ENCODE peak calls at places on chromosomes 2 and 18, in nine cellular contexts. F is heart right ventricle; H is HCT116; W is A549; Z is CD8-positive, alpha-beta T cell; R is cardiac muscle cell; V is trophoblast cell; K is naive thymus-derived CD4-positive, alpha-beta T cell; I is left lung. N is an unnamed sample.
A peak's percentile ranks its signal among the peaks of the same experiment; 100 is the strongest.

GRCh38 chr2:61707984-61708852 is 145.6 kb downstream of the FAM161A start:
- DNase-seq in W (peak; percentile 79), Z (no peak), K (no peak), V (peak; percentile 31), I (no peak), H (no peak), R (peak; percentile 3), F (no peak), N (peak; percentile 61)

GRCh38 chr2:202508686-202509085 is 126.1 kb upstream of the FAM117B start:
- DNase-seq in I (no peak), W (no peak), Z (no peak), H (no peak), R (no peak), F (no peak), V (peak; percentile 42), K (no peak), N (no peak)

GRCh38 chr18:22040527-22040926 is 128.9 kb upstream of the GATA6 start:
- DNase-seq in Z (no peak), W (no peak), I (no peak), H (no peak), K (no peak), F (no peak), V (no peak), R (no peak), N (no peak)

GRCh38 chr18:53467756-53468155 is 756.7 kb downstream of the MBD2 start:
- DNase-seq in F (no peak), H (no peak), K (no peak), W (no peak), V (no peak), Z (no peak), R (no peak), I (no peak), N (no peak)

GRCh38 chr2:14297340-14297739 is 335.2 kb upstream of the LRATD1 start:
- DNase-seq in R (no peak), V (peak; percentile 96), W (no peak), K (no peak), H (no peak), Z (no peak), F (no peak), I (no peak), N (peak; percentile 97)

GRCh38 chr2:234102112-234102511 is 51.6 kb downstream of the SPP2 start:
- DNase-seq in V (peak; percentile 13), Z (no peak), I (no peak), R (no peak), K (no peak), W (peak; percentile 18), F (no peak), H (peak; percentile 46), N (peak; percentile 48)

GRCh38 chr2:154554046-154554445 is 144.4 kb upstream of the KCNJ3 start:
- DNase-seq in I (no peak), H (no peak), W (no peak), Z (no peak), V (no peak), R (no peak), F (no peak), K (no peak), N (no peak)

GRCh38 chr2:222651721-222652420 is 4.0 kb downstream of the FARSB start:
- DNase-seq in K (no peak), R (no peak), W (no peak), I (no peak), F (no peak), H (no peak), V (no peak), Z (no peak), N (no peak)

GRCh38 chr18:26307161-26307773 is 81.0 kb downstream of the TAF4B start:
- DNase-seq in H (peak; percentile 15), I (no peak), F (peak; percentile 8), V (peak; percentile 70), W (peak; percentile 68), K (no peak), Z (no peak), R (peak; percentile 78), N (no peak)

GRCh38 chr18:37484893-37485834 is 80.4 kb downstream of the CELF4 start:
- DNase-seq in I (no peak), W (peak; percentile 47), V (peak; percentile 35), H (peak; percentile 8), Z (no peak), K (peak; percentile 37), R (peak; percentile 73), F (no peak), N (no peak)

GRCh38 chr2:96072746-96073145 is 38.0 kb upstream of the GPAT2 start:
- DNase-seq in R (no peak), F (no peak), K (no peak), V (peak; percentile 93), W (no peak), H (no peak), I (no peak), Z (no peak), N (no peak)

GRCh38 chr18:63454497-63454896 is 22.3 kb upstream of the SERPINB5 start:
- DNase-seq in W (peak; percentile 49), H (no peak), R (no peak), F (no peak), V (no peak), Z (no peak), K (no peak), I (no peak), N (peak; percentile 89)

GRCh38 chr2:212337036-212337435 is 201.6 kb downstream of the ERBB4 start:
- DNase-seq in I (no peak), K (no peak), Z (no peak), W (no peak), F (no peak), H (no peak), R (no peak), V (peak; percentile 52), N (peak; percentile 40)

GRCh38 chr18:12837747-12838146 is 46.3 kb downstream of the PTPN2 start:
- DNase-seq in I (no peak), Z (no peak), H (no peak), F (no peak), R (peak; percentile 73), W (peak; percentile 34), K (no peak), V (no peak), N (no peak)

GRCh38 chr18:52340466-52341378 is 725 bp downstream of the DCC start:
- DNase-seq in Z (no peak), F (no peak), K (no peak), V (no peak), I (peak; percentile 66), R (no peak), W (no peak), H (no peak), N (no peak)

GRCh38 chr2:20282916-20283592 is 58.1 kb upstream of the SDC1 start:
- DNase-seq in W (no peak), K (no peak), V (no peak), H (no peak), I (no peak), Z (no peak), R (peak; percentile 87), F (peak; percentile 76), N (no peak)

GRCh38 chr2:72778410-72778809 is 47.4 kb downstream of the EXOC6B start:
- DNase-seq in I (no peak), W (peak; percentile 82), V (peak; percentile 10), R (peak; percentile 71), F (no peak), K (no peak), H (no peak), Z (no peak), N (no peak)

GRCh38 chr2:220394433-220394832 is 767.0 kb downstream of the SLC4A3 start:
- DNase-seq in I (no peak), F (peak; percentile 25), W (peak; percentile 23), K (no peak), R (peak; percentile 87), V (no peak), Z (no peak), H (no peak), N (peak; percentile 49)
- H3K4me1 ChIP-seq in I (no peaks in the 10 kb centered on the region), F (no peaks in the 10 kb centered on the region), W (peaks cover 4% of the 10 kb centered on the region), K (no peaks in the 10 kb centered on the region), R (no peaks in the 10 kb centered on the region), V (no peaks in the 10 kb centered on the region), Z (no peaks in the 10 kb centered on the region), H (no peaks in the 10 kb centered on the region), N (no peaks in the 10 kb centered on the region)

DNA sequence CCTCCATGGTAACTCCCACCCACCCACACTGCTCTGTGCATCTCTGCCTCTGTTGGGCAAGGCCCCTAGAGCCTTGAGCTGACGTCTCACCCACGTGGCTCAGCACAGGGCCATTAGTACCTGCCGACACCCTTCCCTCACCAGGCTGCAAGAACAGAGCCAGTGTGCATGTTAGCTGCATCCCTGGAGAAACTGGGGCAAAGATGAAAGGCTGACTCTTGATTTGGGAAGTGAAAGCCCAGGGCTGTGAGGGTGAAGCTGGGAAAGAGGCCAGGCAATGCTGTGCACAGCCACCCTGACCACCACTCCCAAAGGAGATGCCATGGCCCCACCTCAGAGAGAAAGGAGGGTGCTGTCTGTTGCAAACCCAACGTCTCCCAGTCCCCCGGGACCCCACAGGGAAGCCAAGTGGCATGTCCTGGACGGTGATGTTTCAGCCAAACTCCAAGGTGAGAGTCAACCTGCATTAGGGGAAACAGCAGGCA is 20.0 kb upstream of the HPCAL1 start:
- DNase-seq in W (no peak), Z (no peak), K (no peak), I (peak; percentile 38), H (no peak), R (no peak), F (no peak), V (no peak), N (no peak)
- H3K4me1 ChIP-seq in W (peaks cover 67% of the 10 kb centered on the region), Z (peaks cover 10% of the 10 kb centered on the region), K (peaks cover 5% of the 10 kb centered on the region), I (peaks cover 16% of the 10 kb centered on the region), H (peaks cover 54% of the 10 kb centered on the region), R (peaks cover 5% of the 10 kb centered on the region), F (peaks cover 13% of the 10 kb centered on the region), V (peaks cover 11% of the 10 kb centered on the region), N (peaks cover 6% of the 10 kb centered on the region)

GRCh38 chr18:58661423-58661822 is 9.8 kb upstream of the MALT1 start:
- DNase-seq in Z (no peak), F (no peak), K (no peak), W (no peak), R (peak; percentile 38), H (no peak), V (peak; percentile 42), I (no peak), N (no peak)

GRCh38 chr18:58659691-58660090 is 11.6 kb upstream of the MALT1 start:
- DNase-seq in H (no peak), I (no peak), R (no peak), V (no peak), Z (no peak), F (no peak), W (no peak), K (no peak), N (no peak)

GRCh38 chr18:58666176-58666575 is 5.1 kb upstream of the MALT1 start:
- DNase-seq in K (no peak), H (no peak), W (no peak), F (no peak), I (no peak), V (no peak), R (no peak), Z (no peak), N (no peak)

GRCh38 chr18:58660915-58661314 is 10.3 kb upstream of the MALT1 start:
- DNase-seq in I (no peak), W (no peak), H (no peak), V (no peak), R (no peak), F (no peak), Z (no peak), K (no peak), N (no peak)

GRCh38 chr18:58662118-58662517 is 9.1 kb upstream of the MALT1 start:
- DNase-seq in H (no peak), F (no peak), I (no peak), W (no peak), R (no peak), K (no peak), V (no peak), Z (no peak), N (no peak)
- H3K4me1 ChIP-seq in H (peaks cover 9% of the 10 kb centered on the region), F (no peaks in the 10 kb centered on the region), I (peaks cover 6% of the 10 kb centered on the region), W (peaks cover 19% of the 10 kb centered on the region), R (peaks cover 3% of the 10 kb centered on the region), K (peaks cover 24% of the 10 kb centered on the region), V (no peaks in the 10 kb centered on the region), Z (peaks cover 25% of the 10 kb centered on the region), N (no peaks in the 10 kb centered on the region)

GRCh38 chr2:189163889-189164288 is 15.7 kb downstream of the COL5A2 start:
- DNase-seq in R (peak; percentile 56), I (no peak), F (no peak), K (no peak), Z (no peak), V (peak; percentile 93), W (no peak), H (no peak), N (no peak)
- H3K4me1 ChIP-seq in R (peaks cover 25% of the 10 kb centered on the region), I (no peaks in the 10 kb centered on the region), F (no peaks in the 10 kb centered on the region), K (no peaks in the 10 kb centered on the region), Z (no peaks in the 10 kb centered on the region), V (peaks cover 3% of the 10 kb centered on the region), W (peaks cover 86% of the 10 kb centered on the region), H (no peaks in the 10 kb centered on the region), N (peaks cover 4% of the 10 kb centered on the region)